ENCODE peak calls at places on chromosome 22, in four cellular contexts. One of them, this sample, is unnamed.

GRCh38 chr22:37846433-37846832 is 2.3 kb upstream of the ANKRD54 start:
- DNase-seq in GM12865: no peak
- DNase-seq in astrocyte of the spinal cord: no peak
- DNase-seq in MCF 10A: no peak
- DNase-seq in this sample: no peak

GRCh38 chr22:32206774-32207758 is 2.2 kb upstream of the RFPL2 start:
- DNase-seq in MCF 10A: peak
- DNase-seq in astrocyte of the spinal cord: peak
- DNase-seq in GM12865: peak
- DNase-seq in this sample: peak

GRCh38 chr22:37659897-37660708 is 1.6 kb downstream of the PDXP start:
- DNase-seq in GM12865: no peak
- DNase-seq in MCF 10A: no peak
- DNase-seq in astrocyte of the spinal cord: no peak
- DNase-seq in this sample: no peak

GRCh38 chr22:43260346-43260745 is 73.4 kb upstream of the TTLL12 start:
- DNase-seq in astrocyte of the spinal cord: no peak
- DNase-seq in MCF 10A: no peak
- DNase-seq in GM12865: no peak
- DNase-seq in this sample: no peak

GRCh38 chr22:21725956-21726649 is 9.5 kb downstream of the YPEL1 start:
- DNase-seq in astrocyte of the spinal cord: no peak
- DNase-seq in GM12865: no peak
- DNase-seq in MCF 10A: no peak
- DNase-seq in this sample: no peak

GRCh38 chr22:49044776-49045175 is 782.9 kb downstream of the BRD1 start:
- DNase-seq in MCF 10A: no peak
- DNase-seq in GM12865: no peak
- DNase-seq in astrocyte of the spinal cord: no peak
- DNase-seq in this sample: no peak

GRCh38 chr22:42270178-42270511 is 308 bp downstream of the TCF20 start:
- DNase-seq in GM12865: peak
- DNase-seq in MCF 10A: peak
- DNase-seq in astrocyte of the spinal cord: no peak
- DNase-seq in this sample: no peak

GRCh38 chr22:43881091-43882061 is 10.4 kb downstream of the PNPLA5 start:
- DNase-seq in astrocyte of the spinal cord: no peak
- DNase-seq in GM12865: no peak
- DNase-seq in MCF 10A: no peak
- DNase-seq in this sample: no peak

GRCh38 chr22:23685205-23685784 is 5.5 kb upstream of the RGL4 start:
- DNase-seq in GM12865: no peak
- DNase-seq in MCF 10A: peak
- DNase-seq in astrocyte of the spinal cord: no peak
- DNase-seq in this sample: no peak

DNA sequence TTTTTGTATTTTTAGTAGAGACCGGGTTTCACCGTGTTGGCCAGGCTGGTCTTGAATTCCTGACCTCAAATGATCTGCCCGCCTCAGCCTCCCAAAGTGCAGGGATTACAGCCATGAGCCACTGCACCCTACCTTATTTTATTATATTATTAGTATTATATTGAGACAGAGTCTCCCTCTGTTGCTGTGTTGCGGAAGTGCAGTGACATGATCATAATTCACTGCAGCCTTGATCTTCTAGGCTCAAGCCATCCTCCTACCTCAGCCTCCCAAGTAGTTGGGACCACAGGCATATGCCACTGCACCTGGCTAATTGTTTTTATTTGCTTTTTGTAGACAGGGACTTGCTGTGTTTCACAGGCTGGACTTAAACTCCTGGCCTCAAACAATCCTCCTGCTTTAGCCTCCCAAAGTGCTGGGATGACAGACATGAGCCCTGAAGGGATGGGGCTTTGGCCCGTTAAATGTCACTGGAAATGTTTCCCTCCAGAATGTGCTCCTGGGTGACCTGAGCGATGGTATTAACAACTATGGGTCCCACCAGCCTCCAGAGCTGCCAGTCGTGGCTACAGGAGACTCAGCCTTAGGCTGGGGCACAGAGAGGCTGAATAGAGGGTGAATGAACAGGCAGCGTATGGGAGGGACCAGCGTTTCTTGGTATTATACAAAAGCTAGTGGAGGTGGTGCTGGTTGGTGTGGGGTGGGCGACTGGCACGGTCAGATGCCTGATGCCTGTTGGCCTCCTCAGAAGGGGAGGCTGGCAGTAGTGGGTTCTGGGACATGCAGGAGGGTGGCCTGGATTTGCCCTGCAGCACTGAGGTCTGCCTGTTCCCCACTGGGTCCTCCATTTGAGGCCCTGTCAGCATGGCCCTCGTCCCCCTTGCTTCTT is 7.3 kb downstream of the TANGO2 start:
- DNase-seq in astrocyte of the spinal cord: no peak
- DNase-seq in MCF 10A: peak
- DNase-seq in GM12865: peak
- DNase-seq in this sample: no peak
- TF ChIP-seq CTCF in astrocyte of the spinal cord: peak
- TF ChIP-seq CTCF in MCF 10A: peak
- TF ChIP-seq CTCF in GM12865: peak
- TF ChIP-seq CTCF in this sample: peak

GRCh38 chr22:20016734-20017621 is at the start of gene ARVCF:
- DNase-seq in MCF 10A: peak
- DNase-seq in astrocyte of the spinal cord: peak
- DNase-seq in GM12865: peak
- DNase-seq in this sample: peak
- TF ChIP-seq CTCF in MCF 10A: peak
- TF ChIP-seq CTCF in astrocyte of the spinal cord: no peak
- TF ChIP-seq CTCF in GM12865: no peak
- TF ChIP-seq CTCF in this sample: no peak

DNA sequence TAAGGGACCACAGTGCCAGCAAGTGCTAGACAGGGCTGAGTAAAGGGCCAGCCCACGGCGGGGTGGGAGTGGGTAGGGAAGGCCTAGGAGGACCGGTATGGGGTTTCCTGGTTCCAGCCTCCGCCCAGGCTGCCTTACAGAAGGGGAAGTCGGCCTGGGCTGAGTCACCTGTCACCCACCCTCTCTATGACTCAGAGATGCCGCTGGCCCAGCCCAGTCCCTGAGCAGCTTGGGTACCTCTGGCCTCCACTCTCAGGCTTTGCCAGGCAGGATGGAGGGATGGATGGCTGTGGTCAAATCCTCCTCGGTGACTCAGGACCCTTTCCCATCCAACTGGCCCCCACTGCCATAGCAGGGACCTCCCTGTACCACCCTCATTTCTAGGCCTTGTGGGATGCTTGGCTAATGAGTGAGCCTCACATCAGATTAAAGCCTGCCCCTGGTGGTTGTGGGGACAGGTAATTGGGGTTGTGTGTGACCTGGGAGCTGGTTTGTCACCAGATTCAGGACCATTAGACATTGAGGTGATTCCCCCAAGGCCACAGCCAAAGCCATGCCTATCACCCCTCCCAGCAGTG is 13.9 kb downstream of the SLC35E4 start:
- DNase-seq in MCF 10A: peak
- DNase-seq in astrocyte of the spinal cord: peak
- DNase-seq in GM12865: peak
- DNase-seq in this sample: peak
- TF ChIP-seq CTCF in MCF 10A: no peak
- TF ChIP-seq CTCF in astrocyte of the spinal cord: peak
- TF ChIP-seq CTCF in GM12865: no peak
- TF ChIP-seq CTCF in this sample: no peak

GRCh38 chr22:50626314-50626855 is 1.6 kb downstream of the ARSA start:
- DNase-seq in MCF 10A: no peak
- DNase-seq in astrocyte of the spinal cord: no peak
- DNase-seq in GM12865: no peak
- DNase-seq in this sample: no peak

GRCh38 chr22:50625568-50626313 is 2.2 kb downstream of the ARSA start:
- DNase-seq in astrocyte of the spinal cord: no peak
- DNase-seq in GM12865: no peak
- DNase-seq in MCF 10A: no peak
- DNase-seq in this sample: no peak

GRCh38 chr22:50622723-50623327 is 5.1 kb downstream of the ARSA start:
- DNase-seq in astrocyte of the spinal cord: no peak
- DNase-seq in MCF 10A: peak
- DNase-seq in GM12865: no peak
- DNase-seq in this sample: no peak

GRCh38 chr22:50625131-50625567 is 2.8 kb downstream of the ARSA start:
- DNase-seq in GM12865: no peak
- DNase-seq in MCF 10A: no peak
- DNase-seq in astrocyte of the spinal cord: no peak
- DNase-seq in this sample: no peak

DNA sequence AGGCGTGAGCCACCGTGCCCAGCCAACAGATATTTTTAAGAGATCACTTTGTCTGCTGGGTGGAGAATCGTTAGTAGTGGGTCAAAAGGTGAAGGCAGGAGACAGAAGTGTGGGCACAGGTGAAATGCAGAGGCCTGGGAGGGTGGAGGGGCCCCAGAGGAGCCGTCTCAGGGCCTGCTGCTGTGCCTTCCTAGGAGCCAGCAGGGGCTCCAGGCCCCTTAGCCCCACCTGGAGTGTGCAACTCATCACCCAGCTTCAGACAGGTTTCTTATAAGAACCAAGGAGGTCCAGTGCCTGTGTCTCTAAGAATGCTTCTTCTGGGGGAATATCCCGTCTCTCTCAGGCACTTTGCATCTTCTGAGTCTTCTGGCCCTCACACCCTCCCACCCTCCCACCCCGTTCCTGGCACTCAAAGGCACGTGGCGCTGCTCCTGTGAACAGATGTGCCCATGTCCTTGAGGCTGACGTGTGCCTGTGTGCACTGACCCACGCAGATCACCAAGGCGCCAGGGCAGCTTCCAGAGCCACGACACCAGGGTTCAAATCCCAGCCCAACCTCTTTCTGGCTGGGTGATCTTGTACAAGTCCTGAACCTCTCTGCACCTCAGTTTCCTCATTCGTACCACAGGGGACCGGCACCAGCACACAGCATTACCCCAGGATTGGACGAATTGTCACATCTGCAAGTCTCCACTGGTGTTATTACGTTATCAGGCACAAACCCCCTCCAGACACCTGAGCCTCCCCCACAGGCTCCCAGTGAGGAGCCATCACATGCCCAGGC is 3.4 kb downstream of the ARSA start:
- DNase-seq in GM12865: no peak
- DNase-seq in MCF 10A: no peak
- DNase-seq in astrocyte of the spinal cord: no peak
- DNase-seq in this sample: no peak
- TF ChIP-seq CTCF in GM12865: no peak
- TF ChIP-seq CTCF in MCF 10A: no peak
- TF ChIP-seq CTCF in astrocyte of the spinal cord: no peak
- TF ChIP-seq CTCF in this sample: no peak

GRCh38 chr22:45166935-45167334 is 3.2 kb downstream of the NUP50 start:
- DNase-seq in astrocyte of the spinal cord: no peak
- DNase-seq in MCF 10A: no peak
- DNase-seq in GM12865: no peak
- DNase-seq in this sample: no peak

GRCh38 chr22:45164217-45165123 is 745 bp downstream of the NUP50 start:
- DNase-seq in MCF 10A: no peak
- DNase-seq in GM12865: peak
- DNase-seq in astrocyte of the spinal cord: no peak
- DNase-seq in this sample: peak

GRCh38 chr22:45163074-45163416 is 680 bp upstream of the NUP50 start:
- DNase-seq in astrocyte of the spinal cord: peak
- DNase-seq in GM12865: peak
- DNase-seq in MCF 10A: peak
- DNase-seq in this sample: peak

GRCh38 chr22:45162531-45162930 is 1.2 kb upstream of the NUP50 start:
- DNase-seq in astrocyte of the spinal cord: no peak
- DNase-seq in MCF 10A: peak
- DNase-seq in GM12865: peak
- DNase-seq in this sample: no peak

GRCh38 chr22:45163417-45164216 is at the start of gene NUP50:
- DNase-seq in GM12865: peak
- DNase-seq in astrocyte of the spinal cord: peak
- DNase-seq in MCF 10A: peak
- DNase-seq in this sample: peak
- TF ChIP-seq CTCF in GM12865: no peak
- TF ChIP-seq CTCF in astrocyte of the spinal cord: no peak
- TF ChIP-seq CTCF in MCF 10A: no peak
- TF ChIP-seq CTCF in this sample: no peak

DNA sequence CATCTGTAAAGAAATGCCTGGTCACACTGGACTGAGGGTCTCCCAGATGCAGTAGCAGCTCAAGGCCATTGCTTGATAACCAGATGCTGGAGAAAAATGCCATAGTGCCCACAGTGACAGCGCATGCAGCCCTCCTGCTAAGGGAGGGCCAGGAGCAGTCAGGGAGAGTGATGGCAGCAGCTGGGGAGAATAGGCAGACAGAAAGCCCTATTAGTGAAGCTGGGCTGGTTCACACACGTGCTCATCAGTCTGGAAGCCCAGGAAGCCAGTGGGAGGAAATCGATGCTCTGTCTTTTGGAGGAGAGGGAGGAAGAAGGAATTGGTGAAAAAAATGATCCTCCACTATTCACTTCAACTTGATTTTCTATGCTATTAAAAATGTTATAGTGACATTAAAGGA is 82.9 kb downstream of the OSBP2 start:
- DNase-seq in GM12865: no peak
- DNase-seq in astrocyte of the spinal cord: peak
- DNase-seq in MCF 10A: no peak
- DNase-seq in this sample: no peak
- TF ChIP-seq CTCF in GM12865: no peak
- TF ChIP-seq CTCF in astrocyte of the spinal cord: no peak
- TF ChIP-seq CTCF in MCF 10A: no peak
- TF ChIP-seq CTCF in this sample: no peak

GRCh38 chr22:29325356-29325755 is 9.9 kb upstream of the RASL10A start:
- DNase-seq in GM12865: no peak
- DNase-seq in astrocyte of the spinal cord: no peak
- DNase-seq in MCF 10A: no peak
- DNase-seq in this sample: no peak

GRCh38 chr22:29316429-29316828 is 932 bp upstream of the RASL10A start:
- DNase-seq in MCF 10A: no peak
- DNase-seq in GM12865: no peak
- DNase-seq in astrocyte of the spinal cord: no peak
- DNase-seq in this sample: no peak

GRCh38 chr22:29319072-29319471 is 3.6 kb upstream of the RASL10A start:
- DNase-seq in GM12865: no peak
- DNase-seq in astrocyte of the spinal cord: no peak
- DNase-seq in MCF 10A: no peak
- DNase-seq in this sample: no peak

GRCh38 chr22:29315286-29316195 is at the start of gene RASL10A:
- DNase-seq in GM12865: no peak
- DNase-seq in astrocyte of the spinal cord: no peak
- DNase-seq in MCF 10A: no peak
- DNase-seq in this sample: peak

GRCh38 chr22:29320546-29320945 is 5.0 kb upstream of the RASL10A start:
- DNase-seq in GM12865: no peak
- DNase-seq in MCF 10A: no peak
- DNase-seq in astrocyte of the spinal cord: no peak
- DNase-seq in this sample: no peak
- TF ChIP-seq CTCF in GM12865: no peak
- TF ChIP-seq CTCF in MCF 10A: no peak
- TF ChIP-seq CTCF in astrocyte of the spinal cord: peak
- TF ChIP-seq CTCF in this sample: peak

This sample was measured in GM13977.